ENCODE peak calls at places on chromosome 2, in nine cellular contexts. M is heart left ventricle, B is heart right ventricle, Y is GM13977, N is stomach, L is mucosa of descending colon, O is MM.1S, U is uterus, Q is astrocyte of the spinal cord. S is an unnamed sample.

GRCh38 chr2:64698668-64699444 is 45.1 kb upstream of the SERTAD2 start:
- DNase-seq in M (no peak), L (no peak), B (no peak), U (no peak), O (no peak), Y (peak), N (no peak), Q (peak), S (no peak)

GRCh38 chr2:144704696-144705095 is 184.8 kb upstream of the ZEB2 start:
- DNase-seq in O (no peak), Y (no peak), N (no peak), Q (no peak), B (no peak), M (no peak), U (no peak), L (no peak), S (no peak)

GRCh38 chr2:11488809-11489208 is 22.8 kb upstream of the E2F6 start:
- DNase-seq in L (no peak), Y (no peak), M (no peak), U (no peak), O (no peak), Q (no peak), N (no peak), B (no peak), S (no peak)

GRCh38 chr2:171723724-171724683 is 36.7 kb downstream of the DYNC1I2 start:
- DNase-seq in Q (peak), L (no peak), Y (no peak), U (no peak), B (no peak), O (no peak), N (peak), M (no peak), S (no peak)

GRCh38 chr2:69966496-69966895 is 5.1 kb upstream of the ASPRV1 start:
- DNase-seq in M (no peak), Y (no peak), O (no peak), B (no peak), L (no peak), N (no peak), U (no peak), Q (no peak), S (no peak)

GRCh38 chr2:36539631-36540030 is 58.3 kb downstream of the FEZ2 start:
- DNase-seq in N (no peak), Q (no peak), Y (peak), M (no peak), O (peak), L (no peak), U (no peak), B (no peak), S (no peak)

GRCh38 chr2:3642521-3643215 is 15.3 kb upstream of the ALLC start:
- DNase-seq in U (peak), O (no peak), B (peak), M (peak), L (no peak), Q (no peak), N (peak), Y (no peak), S (no peak)

GRCh38 chr2:28751956-28752607 is 452 bp downstream of the PPP1CB start:
- DNase-seq in U (no peak), O (peak), L (no peak), Y (no peak), B (peak), Q (no peak), M (peak), N (peak), S (no peak)

GRCh38 chr2:10972683-10973433 is 61.1 kb downstream of the KCNF1 start:
- DNase-seq in O (no peak), B (no peak), N (no peak), L (no peak), Y (no peak), M (no peak), U (no peak), Q (no peak), S (no peak)

GRCh38 chr2:136874258-136874657 is 108.9 kb downstream of the THSD7B start:
- DNase-seq in O (peak), U (no peak), Q (no peak), M (no peak), B (no peak), N (no peak), L (no peak), Y (peak), S (no peak)

GRCh38 chr2:105789745-105790466 is 45.2 kb downstream of the NCK2 start:
- DNase-seq in O (peak), Q (peak), Y (peak), M (peak), L (no peak), N (no peak), U (peak), B (peak), S (peak)

GRCh38 chr2:202545931-202546330 is 88.8 kb upstream of the FAM117B start:
- DNase-seq in N (no peak), O (no peak), M (no peak), Q (no peak), Y (no peak), U (no peak), L (no peak), B (no peak), S (no peak)

GRCh38 chr2:217823626-217824025 is 179.2 kb downstream of the TNS1 start:
- DNase-seq in Q (no peak), M (no peak), B (no peak), N (no peak), O (no peak), U (no peak), Y (no peak), L (peak), S (no peak)

GRCh38 chr2:5609191-5609590 is 83.0 kb upstream of the SOX11 start:
- DNase-seq in Y (no peak), Q (no peak), M (no peak), U (no peak), L (no peak), N (no peak), B (no peak), O (no peak), S (no peak)

GRCh38 chr2:223093436-223093839 is 41.4 kb downstream of the KCNE4 start:
- DNase-seq in B (peak), N (no peak), Y (no peak), L (no peak), U (peak), M (peak), Q (peak), O (no peak), S (no peak)

GRCh38 chr2:30305235-30305634 is 73.9 kb downstream of the LBH start:
- DNase-seq in L (no peak), O (no peak), Q (peak), B (no peak), Y (no peak), N (no peak), U (no peak), M (no peak), S (no peak)

GRCh38 chr2:38722271-38723115 is 28.7 kb downstream of the SRSF7 start:
- DNase-seq in L (no peak), M (no peak), B (no peak), N (no peak), O (peak), U (no peak), Q (no peak), Y (peak), S (no peak)

GRCh38 chr2:33321236-33321731 is 155.2 kb upstream of the RASGRP3 start:
- DNase-seq in Q (peak), N (no peak), B (no peak), U (no peak), Y (peak), M (no peak), O (peak), L (no peak), S (no peak)

GRCh38 chr2:172074254-172074653 is 11.1 kb upstream of the DLX1 start:
- DNase-seq in M (no peak), U (no peak), B (no peak), Y (no peak), L (no peak), N (no peak), O (no peak), Q (no peak), S (no peak)

GRCh38 chr2:109450574-109451265 is 163.0 kb downstream of the SEPTIN10 start:
- DNase-seq in N (no peak), U (peak), L (no peak), O (no peak), Q (no peak), B (no peak), Y (no peak), M (peak), S (peak)

GRCh38 chr2:188870289-188870688 is 103.9 kb upstream of the COL3A1 start:
- DNase-seq in L (no peak), U (no peak), N (no peak), M (no peak), O (no peak), Q (peak), Y (no peak), B (no peak), S (no peak)

GRCh38 chr2:118431188-118431562 is 342.9 kb downstream of the INSIG2 start:
- DNase-seq in L (no peak), N (no peak), M (no peak), O (no peak), Q (peak), U (no peak), B (no peak), Y (no peak), S (no peak)

DNA sequence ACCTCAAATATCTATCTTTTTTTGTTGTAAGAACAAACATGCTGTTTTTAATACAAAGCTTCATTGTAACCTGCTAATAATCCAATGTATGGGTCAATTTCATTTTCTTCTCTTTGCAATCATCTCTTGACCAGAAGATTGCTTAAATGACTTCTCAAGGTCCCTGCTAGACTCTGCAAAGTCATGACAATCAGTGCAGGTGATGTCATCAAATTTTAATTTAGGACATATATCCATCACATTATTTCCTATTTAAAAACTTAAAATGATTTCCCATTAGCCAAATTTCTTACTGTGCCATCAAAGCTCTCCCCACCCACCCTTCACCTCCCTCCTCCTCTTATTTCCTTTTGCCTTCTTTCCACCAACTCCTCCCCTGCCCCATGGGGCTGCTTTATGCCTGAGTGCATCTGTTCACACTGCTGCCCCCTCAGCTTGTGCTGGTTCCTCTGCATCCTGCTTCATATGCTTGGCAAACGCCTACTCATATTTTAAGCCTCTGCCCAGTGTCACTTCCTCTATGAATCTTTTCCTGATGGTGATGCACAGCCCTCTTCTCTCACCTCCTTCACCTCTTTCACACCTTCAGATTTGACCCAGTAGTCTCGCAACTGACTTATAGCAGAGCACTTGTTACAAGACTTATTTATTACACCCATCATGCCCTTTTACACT is 20.3 kb downstream of the PLEK start:
- DNase-seq in Q (no peak), O (no peak), Y (no peak), N (no peak), B (no peak), L (no peak), U (no peak), M (no peak), S (peak)
- TF ChIP-seq CTCF in Q (no peak), O (no peak), Y (no peak), N (no peak), B (no peak), L (no peak), U (no peak), M (no peak), S (no peak)

GRCh38 chr2:27191107-27191829 is 20.6 kb upstream of the ATRAID start:
- DNase-seq in L (no peak), N (peak), B (peak), O (peak), U (peak), Q (peak), M (no peak), Y (peak), S (no peak)
- TF ChIP-seq CTCF in L (peak), N (no peak), B (peak), O (peak), U (peak), Q (peak), M (peak), Y (peak), S (peak)

GRCh38 chr2:205867371-205867770 is 185.1 kb downstream of the NRP2 start:
- DNase-seq in L (no peak), Q (no peak), O (no peak), U (no peak), M (no peak), N (no peak), Y (no peak), B (no peak), S (no peak)
- TF ChIP-seq CTCF in L (no peak), Q (no peak), O (no peak), U (no peak), M (no peak), N (no peak), Y (no peak), B (no peak), S (no peak)

GRCh38 chr2:84832772-84833461 is 48.0 kb downstream of the TRABD2A start:
- DNase-seq in B (peak), N (no peak), M (peak), Y (peak), L (no peak), U (no peak), O (no peak), Q (no peak), S (peak)

GRCh38 chr2:84833481-84834150 is 47.3 kb downstream of the TRABD2A start:
- DNase-seq in B (no peak), Y (no peak), O (no peak), U (no peak), Q (no peak), L (no peak), M (no peak), N (no peak), S (no peak)

GRCh38 chr2:84830095-84830494 is 50.8 kb downstream of the TRABD2A start:
- DNase-seq in L (peak), U (no peak), Q (no peak), O (no peak), N (peak), B (peak), M (peak), Y (no peak), S (peak)

GRCh38 chr2:84829693-84830092 is 51.2 kb downstream of the TRABD2A start:
- DNase-seq in B (no peak), L (no peak), N (no peak), Y (no peak), Q (no peak), U (no peak), O (no peak), M (no peak), S (no peak)

GRCh38 chr2:84830758-84831500 is 50.0 kb downstream of the TRABD2A start:
- DNase-seq in L (no peak), Q (no peak), B (no peak), O (no peak), M (no peak), N (no peak), Y (no peak), U (no peak), S (no peak)
- TF ChIP-seq CTCF in L (no peak), Q (no peak), B (no peak), O (no peak), M (no peak), N (no peak), Y (no peak), U (no peak), S (no peak)

GRCh38 chr2:239351687-239352086 is 49.1 kb downstream of the HDAC4 start:
- DNase-seq in M (no peak), L (peak), Q (no peak), Y (no peak), N (no peak), O (no peak), B (no peak), U (no peak), S (no peak)
- TF ChIP-seq CTCF in M (no peak), L (no peak), Q (no peak), Y (no peak), N (no peak), O (no peak), B (no peak), U (no peak), S (no peak)

GRCh38 chr2:134778372-134778771 is 59.6 kb upstream of the TMEM163 start:
- DNase-seq in M (no peak), B (no peak), N (peak), O (no peak), U (no peak), Q (no peak), L (no peak), Y (no peak), S (no peak)
- TF ChIP-seq CTCF in M (peak), B (peak), N (no peak), O (peak), U (no peak), Q (peak), L (no peak), Y (peak), S (peak)

GRCh38 chr2:219835493-219835892 is 208.1 kb downstream of the SLC4A3 start:
- DNase-seq in Q (no peak), L (no peak), N (no peak), B (no peak), O (no peak), Y (no peak), M (no peak), U (no peak), S (no peak)

GRCh38 chr2:219831957-219832356 is 204.5 kb downstream of the SLC4A3 start:
- DNase-seq in U (no peak), N (no peak), O (no peak), Y (no peak), L (no peak), Q (no peak), B (no peak), M (no peak), S (no peak)

GRCh38 chr2:219832904-219833303 is 205.5 kb downstream of the SLC4A3 start:
- DNase-seq in N (no peak), Y (no peak), L (no peak), O (no peak), B (no peak), U (no peak), M (no peak), Q (no peak), S (no peak)

DNA sequence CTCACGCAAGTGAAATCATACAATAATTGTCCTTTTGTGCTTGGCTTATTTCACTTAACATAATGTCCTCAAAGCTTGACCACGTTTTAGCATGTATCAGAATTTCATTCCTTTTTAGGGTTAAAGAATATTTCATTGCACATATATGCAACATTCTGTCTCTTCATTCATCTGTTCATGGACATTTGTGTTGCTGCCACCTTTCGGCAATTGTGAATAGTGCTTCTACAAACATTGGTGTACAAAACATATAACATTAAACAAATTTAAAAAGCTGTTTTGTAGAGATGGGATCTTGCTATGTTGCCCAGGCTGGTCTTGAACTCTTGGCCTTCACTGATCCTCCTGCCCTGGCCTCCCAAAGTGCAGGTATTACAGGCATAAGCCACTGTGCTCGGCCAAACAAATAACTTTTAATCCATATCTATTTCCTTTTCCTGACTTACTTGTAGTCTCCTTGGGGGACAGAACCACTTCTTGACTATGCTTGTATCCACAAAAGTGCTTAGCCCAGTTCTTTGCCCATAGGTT is 209.3 kb downstream of the SLC4A3 start:
- DNase-seq in L (no peak), U (no peak), B (no peak), Y (no peak), M (no peak), O (no peak), N (no peak), Q (peak), S (no peak)
- TF ChIP-seq CTCF in L (no peak), U (peak), B (peak), Y (peak), M (peak), O (peak), N (no peak), Q (peak), S (no peak)

GRCh38 chr2:116833052-116833451 is 981.4 kb upstream of the DDX18 start:
- DNase-seq in N (no peak), O (no peak), Q (no peak), Y (no peak), B (no peak), M (no peak), L (no peak), U (no peak), S (no peak)

GRCh38 chr2:116832148-116832547 is 982.3 kb upstream of the DDX18 start:
- DNase-seq in M (no peak), O (no peak), B (no peak), L (no peak), Q (no peak), Y (no peak), N (no peak), U (no peak), S (no peak)
- TF ChIP-seq CTCF in M (no peak), O (no peak), B (no peak), L (no peak), Q (no peak), Y (no peak), N (no peak), U (no peak), S (no peak)

GRCh38 chr2:233974530-233975071 is 57.4 kb downstream of the TRPM8 start:
- DNase-seq in B (peak), N (no peak), Q (peak), O (no peak), Y (no peak), M (peak), L (no peak), U (no peak), S (no peak)

GRCh38 chr2:233979748-233980147 is 62.6 kb downstream of the TRPM8 start:
- DNase-seq in Y (no peak), U (no peak), O (no peak), N (no peak), L (no peak), B (no peak), Q (no peak), M (no peak), S (no peak)

GRCh38 chr2:233976087-233976486 is 58.9 kb downstream of the TRPM8 start:
- DNase-seq in B (no peak), U (no peak), N (no peak), M (no peak), Q (no peak), Y (no peak), O (no peak), L (no peak), S (no peak)

GRCh38 chr2:233977296-233977837 is 60.2 kb downstream of the TRPM8 start:
- DNase-seq in M (no peak), Q (no peak), N (no peak), L (no peak), U (no peak), B (no peak), O (no peak), Y (no peak), S (no peak)

DNA sequence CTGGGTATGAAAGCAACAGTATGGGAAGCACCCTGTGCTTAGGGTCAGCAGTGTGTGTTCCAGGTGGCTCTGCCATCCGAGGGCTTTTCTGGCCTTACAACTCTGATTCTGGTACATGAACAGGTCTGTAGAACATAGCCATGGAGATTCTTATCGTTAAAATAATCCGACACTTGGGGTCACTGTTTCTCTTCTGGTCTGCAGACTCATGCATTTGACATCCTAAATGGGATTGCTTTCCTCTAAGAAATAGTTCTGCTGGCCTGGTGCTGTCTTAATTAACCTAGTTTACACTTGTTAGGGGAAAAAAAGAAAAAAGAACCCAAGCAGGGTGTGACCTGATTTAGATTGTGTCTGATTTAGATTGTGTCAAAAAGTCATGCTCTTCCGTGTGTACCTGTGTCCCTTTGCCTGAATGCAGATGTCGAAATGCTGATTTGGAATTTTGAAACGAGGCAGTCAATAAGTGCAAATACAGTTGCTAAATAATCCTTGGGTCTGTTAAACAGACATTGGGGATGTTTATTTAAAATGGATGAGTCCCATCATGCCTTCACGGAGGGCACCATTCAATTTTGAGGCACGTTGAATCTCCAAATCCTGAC is 59.6 kb downstream of the TRPM8 start:
- DNase-seq in O (peak), Q (peak), L (no peak), M (no peak), Y (peak), N (no peak), B (no peak), U (no peak), S (no peak)
- TF ChIP-seq CTCF in O (peak), Q (peak), L (no peak), M (no peak), Y (peak), N (no peak), B (peak), U (peak), S (no peak)

S was measured in CD14-positive monocyte.